ENCODE peak calls at places on chromosomes 3 and 15, in eight cellular contexts. E is IMR-90, T is ovary, U is suprapubic skin, W is spleen, S is kidney, X is tibial artery, V is neuronal stem cell. H is an unnamed sample. For H3K9me3, the result is how much of the 10 kb centered on the place peaks cover.

GRCh38 chr3:143309622-143310190 is 190.1 kb downstream of the CHST2 start:
- DNase-seq in S (no peak), U (no peak), E (no peak), V (no peak), X (no peak), W (no peak), T (peak), H (no peak)

GRCh38 chr3:112043621-112044201 is 9.2 kb downstream of the TMPRSS7 start:
- DNase-seq in E (peak), T (peak), S (no peak), U (peak), V (peak), X (peak), W (no peak), H (peak)

GRCh38 chr3:45167011-45167911 is 21.1 kb upstream of the CDCP1 start:
- DNase-seq in E (peak), W (peak), X (peak), V (peak), U (peak), S (peak), T (peak), H (peak)

GRCh38 chr3:54565956-54566355 is 361.9 kb downstream of the LRTM1 start:
- DNase-seq in U (no peak), T (no peak), V (no peak), W (no peak), E (no peak), X (no peak), S (no peak), H (no peak)

GRCh38 chr3:125080077-125080476 is 24.3 kb upstream of the HEG1 start:
- DNase-seq in W (no peak), E (no peak), X (no peak), U (no peak), T (no peak), V (no peak), S (no peak), H (no peak)

GRCh38 chr15:76169013-76169412 is 109.2 kb downstream of the TMEM266 start:
- DNase-seq in W (no peak), T (no peak), V (no peak), U (no peak), S (no peak), X (no peak), E (peak), H (no peak)

GRCh38 chr15:35980719-35981118 is 434.8 kb upstream of the DPH6 start:
- DNase-seq in W (no peak), S (no peak), T (no peak), U (no peak), X (no peak), V (no peak), E (peak), H (no peak)

GRCh38 chr3:16768956-16769355 is 115.8 kb upstream of the PLCL2 start:
- DNase-seq in T (no peak), U (no peak), E (no peak), W (no peak), X (no peak), V (no peak), S (no peak), H (no peak)

GRCh38 chr3:122977645-122978466 is 49.7 kb downstream of the SEMA5B start:
- DNase-seq in X (peak), S (peak), V (peak), E (peak), W (no peak), T (no peak), U (no peak), H (no peak)

GRCh38 chr15:49877871-49878511 is 241.0 kb downstream of the ATP8B4 start:
- DNase-seq in T (peak), U (peak), V (no peak), W (no peak), S (no peak), E (peak), X (peak), H (no peak)

GRCh38 chr3:103218146-103218545 is 783.3 kb downstream of the ZPLD1 start:
- DNase-seq in X (no peak), U (no peak), E (no peak), W (no peak), T (no peak), V (no peak), S (no peak), H (no peak)

GRCh38 chr15:65189102-65189740 is 4.1 kb upstream of the CLPX start:
- DNase-seq in S (no peak), W (no peak), U (no peak), E (peak), V (peak), X (no peak), T (peak), H (no peak)

GRCh38 chr15:85473455-85473854 is 93.1 kb downstream of the AKAP13 start:
- DNase-seq in X (no peak), T (no peak), U (no peak), V (no peak), S (no peak), E (peak), W (no peak), H (no peak)

GRCh38 chr3:127655641-127656040 is 17.1 kb upstream of the ABTB1 start:
- DNase-seq in V (no peak), E (peak), X (no peak), T (no peak), U (no peak), W (no peak), S (no peak), H (no peak)

GRCh38 chr3:53091011-53091410 is 39.2 kb downstream of the RFT1 start:
- DNase-seq in T (no peak), W (peak), U (no peak), S (no peak), V (no peak), X (no peak), E (no peak), H (no peak)

GRCh38 chr3:62562017-62562416 is 188.7 kb upstream of the FEZF2 start:
- DNase-seq in S (no peak), X (no peak), V (no peak), U (no peak), W (no peak), E (peak), T (no peak), H (no peak)

GRCh38 chr3:61853912-61854311 is 292.5 kb downstream of the PTPRG start:
- DNase-seq in T (no peak), U (no peak), V (no peak), W (no peak), X (no peak), S (no peak), E (no peak), H (no peak)

GRCh38 chr15:26691249-26691648 is 81.6 kb downstream of the GABRB3 start:
- DNase-seq in V (peak), E (no peak), T (no peak), X (no peak), U (no peak), S (no peak), W (no peak), H (no peak)

GRCh38 chr3:11236588-11237461 is 35.4 kb upstream of the ATG7 start:
- DNase-seq in E (peak), W (peak), T (peak), S (peak), V (peak), X (peak), U (peak), H (peak)

GRCh38 chr3:177687291-177687690 is 490.0 kb upstream of the TBL1XR1 start:
- DNase-seq in W (no peak), E (no peak), V (no peak), X (no peak), T (no peak), S (no peak), U (no peak), H (no peak)

GRCh38 chr3:52683611-52684010 is 2.1 kb downstream of the PBRM1 start:
- DNase-seq in T (no peak), X (no peak), S (peak), U (no peak), W (no peak), E (no peak), V (no peak), H (no peak)

GRCh38 chr3:73404450-73404849 is 220.3 kb downstream of the PDZRN3 start:
- DNase-seq in E (no peak), V (peak), U (no peak), S (no peak), T (no peak), W (no peak), X (no peak), H (no peak)

GRCh38 chr3:25001041-25001591 is 426.9 kb upstream of the RARB start:
- DNase-seq in T (no peak), S (no peak), U (no peak), X (no peak), V (no peak), W (no peak), E (no peak), H (no peak)

GRCh38 chr3:45225465-45226205 is 452 bp downstream of the TMEM158 start:
- DNase-seq in E (no peak), V (peak), X (no peak), T (peak), S (peak), W (peak), U (peak), H (peak)

GRCh38 chr3:167872032-167872431 is 136.5 kb downstream of the SERPINI1 start:
- DNase-seq in S (no peak), T (no peak), X (no peak), E (no peak), W (no peak), U (no peak), V (no peak), H (no peak)

GRCh38 chr3:59127071-59127470 is 77.2 kb upstream of the CFAP20DC start:
- DNase-seq in T (no peak), U (no peak), E (peak), S (no peak), W (no peak), V (no peak), X (no peak), H (no peak)

DNA sequence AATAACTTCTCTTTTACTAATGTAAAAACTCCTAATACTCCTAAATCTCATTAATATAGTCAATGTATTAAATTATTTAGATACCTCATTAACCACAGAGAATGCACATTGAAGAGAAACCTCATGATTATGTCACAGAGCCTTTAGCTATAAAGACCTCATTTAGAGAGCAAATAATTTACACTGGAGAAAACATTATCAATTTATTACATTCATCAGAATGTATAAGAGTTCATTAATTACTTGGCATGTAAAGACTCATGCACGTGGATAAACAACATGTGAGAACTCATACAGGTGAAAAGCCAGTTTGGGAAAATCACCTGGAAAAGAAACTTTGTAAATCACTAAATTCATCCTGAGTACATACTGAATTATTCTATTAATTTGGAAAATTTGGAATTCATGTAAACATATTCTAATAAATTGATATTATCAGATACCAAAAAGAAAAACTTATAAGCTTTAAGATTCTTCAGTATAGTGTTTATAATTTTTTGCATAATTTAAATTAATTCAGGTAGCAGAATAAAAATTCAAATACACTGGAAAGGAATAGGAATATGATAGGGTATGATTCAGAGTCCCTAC is 22.9 kb upstream of the WNT7A start:
- DNase-seq in E (no peak), W (no peak), V (no peak), T (no peak), U (no peak), S (no peak), X (no peak), H (no peak)
- H3K9me3 ChIP-seq in E (under half), W (half or more), V (under half), T (under half), U (under half), S (under half), X (half or more), H (under half)

DNA sequence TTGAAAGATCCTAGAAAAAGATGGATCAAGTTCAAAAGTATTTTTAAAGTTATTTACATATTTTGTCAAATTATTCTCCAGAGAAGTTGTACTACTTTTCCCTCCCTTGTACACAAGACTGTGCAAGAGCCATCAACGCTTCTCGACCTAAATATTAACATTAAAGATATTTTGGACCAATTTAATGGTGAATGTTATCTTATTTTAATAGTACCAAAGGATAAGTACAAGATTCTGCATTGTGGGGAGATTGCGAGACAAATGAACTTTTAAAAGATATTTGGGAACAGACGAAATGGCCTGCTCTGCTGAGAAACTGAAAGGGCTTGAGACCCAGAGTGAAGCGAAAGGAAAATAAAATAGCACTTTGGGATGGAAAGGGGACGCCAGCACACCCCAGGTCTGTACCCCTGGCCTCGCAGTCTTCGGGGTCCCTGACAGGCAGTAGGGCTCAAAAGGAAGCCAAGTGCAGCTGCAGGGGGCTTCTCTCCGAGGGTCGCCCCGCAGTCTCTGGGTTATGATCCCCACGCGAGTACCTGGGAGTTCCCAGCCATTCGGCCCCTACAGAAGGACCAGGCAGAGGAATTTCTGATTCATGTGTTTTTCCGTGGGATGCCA is 97.5 kb upstream of the VGLL3 start:
- DNase-seq in S (no peak), U (no peak), E (no peak), W (peak), X (no peak), T (peak), V (no peak), H (no peak)
- H3K4me3 ChIP-seq in S (peak), U (peak), E (peak), W (peak), X (peak), T (peak), V (no peak), H (no peak)

DNA sequence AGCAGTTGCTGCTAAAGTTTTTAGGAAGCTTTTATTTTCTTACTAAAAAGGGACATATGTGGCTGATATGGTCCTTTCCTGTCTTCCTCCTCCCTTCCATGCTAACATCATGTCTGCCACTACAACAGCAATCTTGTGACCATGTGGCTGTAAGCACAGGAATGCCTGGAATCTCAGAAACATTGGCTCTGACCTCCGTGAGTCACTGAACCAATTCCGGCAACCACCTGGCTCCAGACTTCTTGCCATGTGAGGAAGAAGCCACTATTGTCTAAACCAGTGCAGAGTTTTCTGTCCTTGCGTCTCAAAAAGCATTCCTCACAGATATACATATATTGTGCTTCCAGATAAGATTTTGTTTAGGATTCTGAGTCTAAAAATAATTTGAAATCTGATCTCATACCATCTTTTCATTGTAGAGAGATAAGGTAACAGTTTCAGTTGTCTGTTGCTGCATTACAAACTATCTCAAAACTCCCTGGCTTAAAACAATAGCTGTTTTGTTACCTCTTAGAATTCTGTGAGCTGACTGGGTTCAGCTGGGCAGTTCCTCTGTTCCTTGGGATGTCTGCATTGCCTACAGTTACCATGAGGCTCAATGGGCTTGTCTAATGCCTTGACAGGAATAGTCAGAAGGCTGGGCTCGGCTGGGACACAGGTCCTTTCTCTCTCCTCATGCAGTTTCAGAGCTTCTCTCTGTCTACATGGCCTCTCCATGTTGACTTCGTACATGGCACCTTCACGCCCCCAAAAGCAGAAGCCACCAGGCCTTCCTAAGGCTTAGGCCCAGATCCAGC is 77.3 kb upstream of the MAGI1 start:
- DNase-seq in T (no peak), X (peak), E (peak), W (no peak), S (no peak), U (peak), V (peak), H (no peak)
- H3K27ac ChIP-seq in T (no peak), X (peak), E (peak), W (no peak), S (peak), U (peak), V (no peak), H (no peak)

GRCh38 chr15:95202569-95203349 is 971.4 kb downstream of the MCTP2 start:
- DNase-seq in E (peak), U (no peak), S (no peak), W (no peak), X (no peak), T (no peak), V (no peak), H (no peak)
- H3K9me3 ChIP-seq in E (under half), U (under half), S (under half), W (under half), X (under half), T (under half), V (under half), H (under half)

H was measured in CD8-positive, alpha-beta memory T cell.